ENCODE peak calls at places on chromosomes 1 and 21, in nine cellular contexts. P is ACHN; T is heart left ventricle; B is ovary; S is activated CD4-positive, alpha-beta T cell treated with anti-CD3 and anti-CD28 coated beads, Interleukin-2, amount 50 U/mL, for 1 hour; K is choroid plexus epithelial cell; C is activated naive CD8-positive, alpha-beta T cell treated with anti-CD3 and anti-CD28 coated beads for 36 hours; I is LoVo; D is substantia nigra. J is an unnamed sample.

GRCh38 chr1:115238336-115239147 is 99.5 kb downstream of the NGF start:
- DNase-seq in P (no peak), T (no peak), B (no peak), S (no peak), K (no peak), C (no peak), I (no peak), D (no peak), J (no peak)

GRCh38 chr1:17636612-17637011 is 97.1 kb downstream of the ARHGEF10L start:
- DNase-seq in P (no peak), T (no peak), B (no peak), S (no peak), K (peak), C (no peak), I (peak), D (no peak), J (no peak)

GRCh38 chr1:5466487-5466886 is 525.7 kb downstream of the NPHP4 start:
- DNase-seq in P (no peak), T (no peak), B (no peak), S (no peak), K (no peak), C (no peak), I (no peak), D (no peak), J (no peak)

GRCh38 chr21:26070822-26071425 is 99.6 kb downstream of the APP start:
- DNase-seq in P (peak), T (no peak), B (peak), S (peak), K (peak), C (peak), I (no peak), D (no peak), J (no peak)

GRCh38 chr1:75870951-75871350 is 61.3 kb downstream of the ASB17 start:
- DNase-seq in P (no peak), T (no peak), B (no peak), S (no peak), K (no peak), C (no peak), I (no peak), D (no peak), J (no peak)

GRCh38 chr1:82318921-82319320 is 518.2 kb downstream of the ADGRL2 start:
- DNase-seq in P (no peak), T (no peak), B (no peak), S (no peak), K (peak), C (no peak), I (no peak), D (no peak), J (no peak)

GRCh38 chr1:26923711-26924110 is 2.2 kb downstream of the NUDC start:
- DNase-seq in P (no peak), T (no peak), B (no peak), S (no peak), K (peak), C (peak), I (no peak), D (no peak), J (no peak)

GRCh38 chr1:19065526-19066247 is 109.2 kb upstream of the IFFO2 start:
- DNase-seq in P (no peak), T (no peak), B (no peak), S (no peak), K (no peak), C (no peak), I (no peak), D (no peak), J (no peak)

GRCh38 chr1:101002551-101002950 is 23.0 kb downstream of the DPH5 start:
- DNase-seq in P (no peak), T (no peak), B (no peak), S (no peak), K (peak), C (no peak), I (no peak), D (no peak), J (no peak)

GRCh38 chr1:31064685-31065309 is 720 bp downstream of the PUM1 start:
- DNase-seq in P (peak), T (no peak), B (peak), S (peak), K (peak), C (no peak), I (no peak), D (peak), J (peak)

GRCh38 chr1:208510192-208510952 is 266.2 kb upstream of the PLXNA2 start:
- DNase-seq in P (peak), T (no peak), B (no peak), S (no peak), K (peak), C (no peak), I (no peak), D (no peak), J (no peak)

GRCh38 chr1:224928906-224929305 is 569 bp upstream of the DNAH14 start:
- DNase-seq in P (no peak), T (no peak), B (no peak), S (no peak), K (no peak), C (no peak), I (no peak), D (no peak), J (no peak)

GRCh38 chr21:20971296-20971921 is 26.8 kb upstream of the NCAM2 start:
- DNase-seq in P (peak), T (no peak), B (peak), S (no peak), K (peak), C (peak), I (peak), D (no peak), J (peak)

GRCh38 chr1:77468556-77468955 is 186.7 kb downstream of the AK5 start:
- DNase-seq in P (no peak), T (no peak), B (no peak), S (no peak), K (no peak), C (no peak), I (no peak), D (no peak), J (no peak)

GRCh38 chr1:48084826-48085225 is 87.6 kb upstream of the TRABD2B start:
- DNase-seq in P (peak), T (no peak), B (no peak), S (no peak), K (no peak), C (no peak), I (peak), D (no peak), J (no peak)

GRCh38 chr1:229585338-229585737 is 26.8 kb upstream of the ABCB10 start:
- DNase-seq in P (no peak), T (no peak), B (no peak), S (no peak), K (peak), C (no peak), I (no peak), D (no peak), J (no peak)

GRCh38 chr1:5742032-5742431 is 250.2 kb downstream of the NPHP4 start:
- DNase-seq in P (no peak), T (no peak), B (peak), S (no peak), K (no peak), C (no peak), I (no peak), D (no peak), J (peak)

GRCh38 chr1:186497651-186498050 is 36.7 kb upstream of the PDC start:
- DNase-seq in P (no peak), T (no peak), B (no peak), S (no peak), K (no peak), C (no peak), I (no peak), D (no peak), J (no peak)

GRCh38 chr1:7256526-7256925 is 471.3 kb downstream of the CAMTA1 start:
- DNase-seq in P (no peak), T (no peak), B (no peak), S (no peak), K (no peak), C (no peak), I (no peak), D (no peak), J (no peak)

J was measured in sciatic nerve.